ENCODE peak calls at places on chromosomes 2 and 18, in six cellular contexts. S is endothelial cell of umbilical vein, G is bronchial epithelial cell, Z is brain microvascular endothelial cell, B is body of pancreas, C is epithelial cell of esophagus. Q is an unnamed sample.

GRCh38 chr2:66689456-66690051 is 254.6 kb downstream of the MEIS1 start:
- DNase-seq in S (no peak), G (no peak), Z (no peak), B (peak), C (no peak), Q (no peak)

GRCh38 chr2:216792222-216793001 is 67.5 kb downstream of the TNP1 start:
- DNase-seq in S (no peak), G (peak), Z (peak), B (peak), C (peak), Q (peak)

GRCh38 chr2:21268197-21268870 is 144.6 kb downstream of the TDRD15 start:
- DNase-seq in S (no peak), G (no peak), Z (no peak), B (peak), C (no peak), Q (no peak)

GRCh38 chr2:45697190-45697589 is 45.7 kb downstream of the PRKCE start:
- DNase-seq in S (no peak), G (no peak), Z (no peak), B (no peak), C (no peak), Q (no peak)

GRCh38 chr2:224646242-224646846 is 61.2 kb upstream of the CUL3 start:
- DNase-seq in S (peak), G (peak), Z (peak), B (no peak), C (no peak), Q (peak)

GRCh38 chr2:179005976-179006375 is 44.0 kb downstream of the CCDC141 start:
- DNase-seq in S (no peak), G (no peak), Z (no peak), B (no peak), C (no peak), Q (no peak)

GRCh38 chr2:168171069-168171762 is 76.2 kb downstream of the STK39 start:
- DNase-seq in S (no peak), G (no peak), Z (no peak), B (no peak), C (no peak), Q (no peak)

GRCh38 chr2:183059561-183059960 is 19.0 kb upstream of the DUSP19 start:
- DNase-seq in S (peak), G (peak), Z (peak), B (no peak), C (peak), Q (peak)

GRCh38 chr2:102439065-102439695 is 16.2 kb downstream of the IL18RAP start:
- DNase-seq in S (no peak), G (peak), Z (peak), B (no peak), C (peak), Q (peak)

GRCh38 chr2:64730551-64731305 is 77.0 kb upstream of the SERTAD2 start:
- DNase-seq in S (peak), G (peak), Z (peak), B (peak), C (peak), Q (peak)

GRCh38 chr2:31579996-31580320 is 780 bp downstream of the SRD5A2 start:
- DNase-seq in S (no peak), G (no peak), Z (no peak), B (no peak), C (no peak), Q (no peak)

GRCh38 chr2:191844706-191845105 is 2.2 kb downstream of the CAVIN2 start:
- DNase-seq in S (no peak), G (peak), Z (no peak), B (no peak), C (peak), Q (no peak)

GRCh38 chr2:101901241-101901640 is 90.5 kb upstream of the IL1R2 start:
- DNase-seq in S (no peak), G (no peak), Z (no peak), B (no peak), C (no peak), Q (no peak)

GRCh38 chr2:42923632-42924425 is 131.4 kb upstream of the HAAO start:
- DNase-seq in S (no peak), G (peak), Z (no peak), B (no peak), C (peak), Q (peak)
- H3K4me3 ChIP-seq in S (no peak), G (no peak), Z (no peak), B (no peak), C (no peak), Q (no peak)

DNA sequence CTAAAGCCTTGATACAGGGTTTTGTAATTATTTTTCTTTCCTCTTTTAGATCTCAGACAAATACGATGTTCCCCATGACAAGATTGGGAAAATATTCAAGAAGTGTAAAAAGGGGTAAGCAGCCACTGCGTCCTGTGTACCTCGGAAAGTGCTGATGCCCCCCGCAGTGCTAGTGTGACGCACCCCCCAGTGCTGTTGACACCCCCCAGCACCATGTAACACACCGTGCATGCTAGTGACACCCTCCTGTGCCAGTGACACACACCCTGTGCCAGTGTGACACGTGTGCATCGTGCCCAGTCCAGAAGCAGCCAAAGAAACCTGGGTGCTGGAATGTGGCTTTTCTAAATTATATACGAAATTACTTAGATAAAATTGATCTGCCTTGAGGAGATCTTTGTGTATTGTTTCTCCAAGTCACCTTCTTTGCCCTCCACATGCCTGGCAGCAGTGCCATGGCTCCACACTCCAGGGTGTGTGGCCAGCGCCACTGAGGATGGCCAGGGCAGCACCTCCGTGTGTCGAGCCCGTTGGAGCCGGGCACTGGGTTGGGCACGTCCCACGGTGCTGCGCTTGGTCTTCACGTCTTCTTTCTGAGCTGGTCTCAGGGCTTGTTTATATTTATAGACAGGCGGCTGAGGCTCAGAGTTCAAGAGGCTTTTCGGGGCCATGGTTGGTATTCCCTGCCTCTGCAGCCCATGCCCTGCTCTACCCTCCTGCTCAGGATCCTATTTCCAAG is 44.3 kb upstream of the KLF11 start:
- DNase-seq in S (no peak), G (no peak), Z (no peak), B (no peak), C (no peak), Q (no peak)
- TF ChIP-seq CTCF in S (no peak), G (no peak), Z (no peak), B (no peak), C (no peak), Q (no peak)

DNA sequence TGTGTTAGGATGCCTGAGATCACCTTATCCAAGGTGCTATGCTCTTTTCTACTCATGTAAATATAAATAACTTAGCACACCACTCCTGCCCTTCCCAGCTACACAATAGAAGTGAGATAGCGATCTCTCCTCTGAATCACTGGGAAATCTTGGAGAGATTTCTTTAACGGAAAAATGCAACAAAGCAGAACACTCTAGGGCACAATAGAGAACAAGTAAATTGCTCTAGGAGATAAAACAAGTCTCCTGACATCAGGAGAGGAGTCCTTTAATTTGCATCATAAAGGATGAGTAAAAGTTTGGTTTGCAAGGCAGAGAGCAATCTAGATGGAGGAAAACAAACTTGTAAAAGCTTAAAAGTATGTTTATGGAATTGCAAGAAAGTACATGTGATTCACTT is 224.1 kb downstream of the PAX3 start:
- DNase-seq in S (no peak), G (no peak), Z (no peak), B (no peak), C (no peak), Q (no peak)
- H3K4me3 ChIP-seq in S (no peak), G (no peak), Z (no peak), B (no peak), C (no peak), Q (no peak)

GRCh38 chr18:58407649-58408407 is 221.1 kb downstream of the ALPK2 start:
- DNase-seq in S (no peak), G (no peak), Z (no peak), B (no peak), C (no peak), Q (no peak)
- TF ChIP-seq CTCF in S (no peak), G (no peak), Z (no peak), B (peak), C (no peak), Q (no peak)

GRCh38 chr18:47986724-47987455 is 56.4 kb upstream of the SMAD2 start:
- DNase-seq in S (no peak), G (no peak), Z (no peak), B (no peak), C (peak), Q (no peak)
- H3K4me3 ChIP-seq in S (no peak), G (no peak), Z (no peak), B (no peak), C (no peak), Q (no peak)

GRCh38 chr2:197453123-197453913 is at the start of gene COQ10B:
- DNase-seq in S (peak), G (peak), Z (peak), B (peak), C (peak), Q (peak)
- TF ChIP-seq CTCF in S (peak), G (peak), Z (peak), B (peak), C (peak), Q (peak)

DNA sequence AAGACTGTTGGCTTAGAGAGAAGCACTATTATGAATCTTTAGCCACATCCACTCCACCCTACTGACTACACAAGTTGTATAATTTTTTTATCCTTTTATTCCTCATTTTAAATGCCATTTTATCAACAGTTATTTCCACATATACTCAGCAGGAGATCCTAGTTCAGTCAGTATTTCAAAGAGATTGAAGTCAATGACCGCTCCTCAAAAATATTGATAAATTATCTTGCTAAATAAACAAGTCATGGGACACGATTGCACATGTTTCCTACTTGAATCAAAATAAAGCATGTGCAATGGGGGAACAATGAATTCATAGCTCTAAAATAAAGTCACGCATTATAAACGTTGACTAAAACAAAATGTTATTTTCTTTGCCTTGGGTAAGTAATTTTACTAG is 496.5 kb downstream of the LRRTM4 start:
- DNase-seq in S (no peak), G (no peak), Z (no peak), B (no peak), C (no peak), Q (no peak)
- H3K4me3 ChIP-seq in S (no peak), G (no peak), Z (no peak), B (no peak), C (no peak), Q (no peak)

DNA sequence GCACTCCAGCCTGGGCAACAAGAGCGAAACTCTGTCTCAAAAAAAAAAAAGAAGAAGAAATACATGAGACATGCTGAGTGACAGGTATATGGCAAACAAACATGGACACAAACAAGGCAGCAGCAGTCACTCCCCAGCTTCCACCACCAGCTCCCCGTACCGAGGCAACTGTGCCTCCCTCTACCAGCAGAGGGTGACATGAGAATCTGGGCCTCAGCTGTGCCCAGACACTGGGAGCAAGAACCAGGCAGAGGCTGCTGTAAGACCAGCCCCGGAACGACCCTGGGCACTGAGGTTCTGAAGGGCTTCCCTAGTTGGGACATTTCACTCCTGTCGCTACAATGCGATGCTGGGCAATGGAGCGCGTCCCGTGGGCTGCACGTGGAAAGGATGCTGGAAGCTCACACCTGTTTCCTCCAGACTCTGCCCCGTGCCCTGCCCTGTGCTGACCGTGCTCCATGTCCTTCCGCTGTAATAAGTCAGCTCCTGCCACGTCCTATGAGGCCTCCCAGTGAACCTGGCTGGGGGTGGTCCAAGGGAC is 37.1 kb downstream of the BOK start:
- DNase-seq in S (peak), G (no peak), Z (no peak), B (no peak), C (no peak), Q (no peak)
- TF ChIP-seq CTCF in S (peak), G (no peak), Z (peak), B (no peak), C (peak), Q (peak)

DNA sequence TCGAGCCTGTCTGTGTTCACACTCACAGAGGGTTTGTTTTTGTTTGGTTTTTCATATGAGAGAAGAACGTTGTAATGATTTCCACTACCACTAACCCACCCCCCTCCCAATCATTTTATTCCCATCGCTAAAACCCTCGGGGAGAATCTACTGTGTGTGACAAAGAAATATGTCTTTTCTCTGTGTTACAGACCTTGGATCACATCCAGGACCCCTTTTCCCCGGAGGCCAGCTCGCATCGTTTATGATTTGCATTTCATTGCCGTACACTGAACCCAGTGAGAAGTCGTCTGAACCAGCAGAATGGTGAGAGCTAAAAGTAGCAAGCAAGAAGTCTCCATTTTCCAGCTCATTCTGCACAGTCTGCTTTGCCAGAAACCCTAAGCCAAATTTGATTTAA is 103.6 kb downstream of the FTCDNL1 start:
- DNase-seq in S (no peak), G (no peak), Z (no peak), B (no peak), C (no peak), Q (no peak)
- H3K4me3 ChIP-seq in S (no peak), G (no peak), Z (no peak), B (no peak), C (no peak), Q (no peak)